ENCODE peak calls at places on chromosomes 13 and 19, in six cellular contexts. One of them, this sample, is unnamed.

GRCh38 chr19:47663911-47664771 is 49.1 kb upstream of the EHD2 start:
- DNase-seq in frontal cortex: peak
- DNase-seq in renal cortical epithelial cell: peak
- DNase-seq in ELR: peak
- DNase-seq in nucleus accumbens: peak
- DNase-seq in activated effector memory CD4-positive, alpha-beta T cell treated with Interleukin-2 at 50 U/mL for 16 hours: no peak
- DNase-seq in this sample: no peak

GRCh38 chr19:51552996-51553725 is 17.9 kb upstream of the ZNF175 start:
- DNase-seq in frontal cortex: peak
- DNase-seq in renal cortical epithelial cell: peak
- DNase-seq in ELR: peak
- DNase-seq in nucleus accumbens: peak
- DNase-seq in activated effector memory CD4-positive, alpha-beta T cell treated with Interleukin-2 at 50 U/mL for 16 hours: no peak
- DNase-seq in this sample: no peak

GRCh38 chr13:34863360-34864135 is 78.5 kb upstream of the NBEA start:
- DNase-seq in frontal cortex: no peak
- DNase-seq in renal cortical epithelial cell: peak
- DNase-seq in ELR: peak
- DNase-seq in nucleus accumbens: no peak
- DNase-seq in activated effector memory CD4-positive, alpha-beta T cell treated with Interleukin-2 at 50 U/mL for 16 hours: no peak
- DNase-seq in this sample: no peak

GRCh38 chr19:56273563-56274117 is 1.1 kb downstream of the EDDM13 start:
- DNase-seq in frontal cortex: no peak
- DNase-seq in renal cortical epithelial cell: no peak
- DNase-seq in ELR: peak
- DNase-seq in nucleus accumbens: no peak
- DNase-seq in activated effector memory CD4-positive, alpha-beta T cell treated with Interleukin-2 at 50 U/mL for 16 hours: no peak
- DNase-seq in this sample: no peak

GRCh38 chr13:73754727-73755292 is 379.4 kb downstream of the KLF12 start:
- DNase-seq in frontal cortex: no peak
- DNase-seq in renal cortical epithelial cell: peak
- DNase-seq in ELR: peak
- DNase-seq in nucleus accumbens: peak
- DNase-seq in activated effector memory CD4-positive, alpha-beta T cell treated with Interleukin-2 at 50 U/mL for 16 hours: no peak
- DNase-seq in this sample: peak

GRCh38 chr19:28929026-28929425 is 283.9 kb downstream of the UQCRFS1 start:
- DNase-seq in frontal cortex: no peak
- DNase-seq in renal cortical epithelial cell: no peak
- DNase-seq in ELR: peak
- DNase-seq in nucleus accumbens: no peak
- DNase-seq in activated effector memory CD4-positive, alpha-beta T cell treated with Interleukin-2 at 50 U/mL for 16 hours: no peak
- DNase-seq in this sample: no peak

GRCh38 chr19:35963514-35963913 is 27.3 kb downstream of the LRFN3 start:
- DNase-seq in frontal cortex: no peak
- DNase-seq in renal cortical epithelial cell: peak
- DNase-seq in ELR: peak
- DNase-seq in nucleus accumbens: no peak
- DNase-seq in activated effector memory CD4-positive, alpha-beta T cell treated with Interleukin-2 at 50 U/mL for 16 hours: no peak
- DNase-seq in this sample: peak

GRCh38 chr19:6519289-6519688 is 11.5 kb upstream of the TNFSF9 start:
- DNase-seq in frontal cortex: no peak
- DNase-seq in renal cortical epithelial cell: peak
- DNase-seq in ELR: peak
- DNase-seq in nucleus accumbens: no peak
- DNase-seq in activated effector memory CD4-positive, alpha-beta T cell treated with Interleukin-2 at 50 U/mL for 16 hours: no peak
- DNase-seq in this sample: no peak

GRCh38 chr19:30584121-30584520 is 211.9 kb downstream of the ZNF536 start:
- DNase-seq in frontal cortex: no peak
- DNase-seq in renal cortical epithelial cell: no peak
- DNase-seq in ELR: no peak
- DNase-seq in nucleus accumbens: no peak
- DNase-seq in activated effector memory CD4-positive, alpha-beta T cell treated with Interleukin-2 at 50 U/mL for 16 hours: no peak
- DNase-seq in this sample: no peak

GRCh38 chr19:4577020-4577782 is 17.7 kb upstream of the SEMA6B start:
- DNase-seq in frontal cortex: no peak
- DNase-seq in renal cortical epithelial cell: no peak
- DNase-seq in ELR: peak
- DNase-seq in nucleus accumbens: no peak
- DNase-seq in activated effector memory CD4-positive, alpha-beta T cell treated with Interleukin-2 at 50 U/mL for 16 hours: no peak
- DNase-seq in this sample: no peak